ENCODE peak calls at places on chromosomes 11 and 22, in eight cellular contexts. One of them, this sample, is unnamed.

GRCh38 chr11:65556470-65557279 is 1.5 kb downstream of the LTBP3 start:
- DNase-seq in CD4-positive, alpha-beta T cell: no peak
- DNase-seq in GM06990: no peak
- DNase-seq in fibroblast of mammary gland: no peak
- DNase-seq in AG09309: no peak
- DNase-seq in body of pancreas: no peak
- DNase-seq in GM10248: no peak
- DNase-seq in WTC11: no peak
- DNase-seq in this sample: no peak

GRCh38 chr11:69449320-69450063 is 32.0 kb upstream of the LINC01488 start:
- DNase-seq in GM06990: no peak
- DNase-seq in AG09309: no peak
- DNase-seq in WTC11: no peak
- DNase-seq in CD4-positive, alpha-beta T cell: no peak
- DNase-seq in GM10248: no peak
- DNase-seq in body of pancreas: peak
- DNase-seq in fibroblast of mammary gland: no peak
- DNase-seq in this sample: no peak

GRCh38 chr22:24088796-24089195 is 77.7 kb downstream of the CABIN1 start:
- DNase-seq in fibroblast of mammary gland: no peak
- DNase-seq in AG09309: peak
- DNase-seq in GM06990: no peak
- DNase-seq in WTC11: no peak
- DNase-seq in CD4-positive, alpha-beta T cell: no peak
- DNase-seq in body of pancreas: no peak
- DNase-seq in GM10248: no peak
- DNase-seq in this sample: no peak

GRCh38 chr11:17578958-17579357 is 31.9 kb downstream of the OTOG start:
- DNase-seq in GM06990: no peak
- DNase-seq in WTC11: peak
- DNase-seq in body of pancreas: no peak
- DNase-seq in GM10248: no peak
- DNase-seq in AG09309: no peak
- DNase-seq in CD4-positive, alpha-beta T cell: no peak
- DNase-seq in fibroblast of mammary gland: no peak
- DNase-seq in this sample: no peak

GRCh38 chr11:73295259-73295995 is 12.6 kb upstream of the ARHGEF17 start:
- DNase-seq in CD4-positive, alpha-beta T cell: peak
- DNase-seq in AG09309: no peak
- DNase-seq in body of pancreas: peak
- DNase-seq in WTC11: peak
- DNase-seq in GM06990: no peak
- DNase-seq in fibroblast of mammary gland: peak
- DNase-seq in GM10248: peak
- DNase-seq in this sample: peak

GRCh38 chr11:62392944-62393628 is 25.7 kb upstream of the SCGB1A1 start:
- DNase-seq in AG09309: no peak
- DNase-seq in body of pancreas: no peak
- DNase-seq in fibroblast of mammary gland: no peak
- DNase-seq in CD4-positive, alpha-beta T cell: no peak
- DNase-seq in GM10248: peak
- DNase-seq in WTC11: no peak
- DNase-seq in GM06990: no peak
- DNase-seq in this sample: peak

GRCh38 chr11:78197816-78198215 is 9.1 kb downstream of the USP35 start:
- DNase-seq in GM10248: no peak
- DNase-seq in GM06990: no peak
- DNase-seq in WTC11: no peak
- DNase-seq in body of pancreas: no peak
- DNase-seq in CD4-positive, alpha-beta T cell: no peak
- DNase-seq in fibroblast of mammary gland: no peak
- DNase-seq in AG09309: no peak
- DNase-seq in this sample: no peak

GRCh38 chr22:33401291-33401690 is 343.1 kb upstream of the SYN3 start:
- DNase-seq in body of pancreas: no peak
- DNase-seq in WTC11: no peak
- DNase-seq in CD4-positive, alpha-beta T cell: no peak
- DNase-seq in GM10248: no peak
- DNase-seq in GM06990: no peak
- DNase-seq in fibroblast of mammary gland: peak
- DNase-seq in AG09309: no peak
- DNase-seq in this sample: no peak

GRCh38 chr11:132631956-132632355 is 900.3 kb downstream of the OPCML start:
- DNase-seq in AG09309: no peak
- DNase-seq in WTC11: no peak
- DNase-seq in fibroblast of mammary gland: no peak
- DNase-seq in body of pancreas: no peak
- DNase-seq in CD4-positive, alpha-beta T cell: no peak
- DNase-seq in GM10248: no peak
- DNase-seq in GM06990: no peak
- DNase-seq in this sample: no peak

GRCh38 chr11:13494051-13494450 is 1.7 kb downstream of the PTH start:
- DNase-seq in fibroblast of mammary gland: no peak
- DNase-seq in WTC11: no peak
- DNase-seq in body of pancreas: no peak
- DNase-seq in AG09309: no peak
- DNase-seq in GM10248: no peak
- DNase-seq in CD4-positive, alpha-beta T cell: no peak
- DNase-seq in GM06990: no peak
- DNase-seq in this sample: no peak

GRCh38 chr22:45200862-45201511 is 37.3 kb downstream of the NUP50 start:
- DNase-seq in CD4-positive, alpha-beta T cell: no peak
- DNase-seq in AG09309: no peak
- DNase-seq in fibroblast of mammary gland: peak
- DNase-seq in WTC11: no peak
- DNase-seq in body of pancreas: no peak
- DNase-seq in GM10248: no peak
- DNase-seq in GM06990: no peak
- DNase-seq in this sample: no peak

GRCh38 chr11:36583667-36584066 is 10.6 kb upstream of the IFTAP start:
- DNase-seq in WTC11: no peak
- DNase-seq in fibroblast of mammary gland: no peak
- DNase-seq in body of pancreas: no peak
- DNase-seq in GM06990: no peak
- DNase-seq in CD4-positive, alpha-beta T cell: no peak
- DNase-seq in GM10248: no peak
- DNase-seq in AG09309: no peak
- DNase-seq in this sample: no peak
- TF ChIP-seq CTCF in WTC11: no peak
- TF ChIP-seq CTCF in fibroblast of mammary gland: no peak
- TF ChIP-seq CTCF in body of pancreas: no peak
- TF ChIP-seq CTCF in GM06990: no peak
- TF ChIP-seq CTCF in CD4-positive, alpha-beta T cell: no peak
- TF ChIP-seq CTCF in GM10248: no peak
- TF ChIP-seq CTCF in AG09309: no peak
- TF ChIP-seq CTCF in this sample: no peak

DNA sequence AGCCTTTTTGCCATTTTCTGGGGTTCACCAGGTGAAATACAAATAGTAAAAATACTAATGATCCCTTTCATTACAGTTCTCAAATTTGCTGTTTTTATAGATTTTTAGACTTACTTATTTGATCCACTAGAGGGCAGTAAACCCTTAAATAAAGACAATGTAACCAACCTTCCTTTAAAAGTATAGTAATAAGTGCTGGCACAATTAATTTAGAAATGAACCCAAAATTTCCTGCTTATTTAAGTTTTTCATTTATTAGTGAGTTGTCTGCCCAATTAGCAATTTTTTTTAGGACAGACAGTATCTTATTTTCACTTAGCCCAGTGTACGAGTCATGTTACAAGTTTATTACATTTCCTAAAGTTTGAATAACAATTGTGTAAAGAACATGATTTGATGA is 4.7 kb downstream of the DDIAS start:
- DNase-seq in fibroblast of mammary gland: peak
- DNase-seq in WTC11: no peak
- DNase-seq in GM10248: no peak
- DNase-seq in CD4-positive, alpha-beta T cell: no peak
- DNase-seq in body of pancreas: no peak
- DNase-seq in GM06990: no peak
- DNase-seq in AG09309: peak
- DNase-seq in this sample: peak
- TF ChIP-seq CTCF in fibroblast of mammary gland: peak
- TF ChIP-seq CTCF in WTC11: peak
- TF ChIP-seq CTCF in GM10248: peak
- TF ChIP-seq CTCF in CD4-positive, alpha-beta T cell: peak
- TF ChIP-seq CTCF in body of pancreas: peak
- TF ChIP-seq CTCF in GM06990: peak
- TF ChIP-seq CTCF in AG09309: peak
- TF ChIP-seq CTCF in this sample: peak

GRCh38 chr11:693887-694562 is 997 bp downstream of the DEAF1 start:
- DNase-seq in GM06990: no peak
- DNase-seq in CD4-positive, alpha-beta T cell: no peak
- DNase-seq in WTC11: no peak
- DNase-seq in fibroblast of mammary gland: no peak
- DNase-seq in body of pancreas: peak
- DNase-seq in AG09309: no peak
- DNase-seq in GM10248: no peak
- DNase-seq in this sample: no peak
- TF ChIP-seq CTCF in GM06990: no peak
- TF ChIP-seq CTCF in CD4-positive, alpha-beta T cell: no peak
- TF ChIP-seq CTCF in WTC11: no peak
- TF ChIP-seq CTCF in fibroblast of mammary gland: no peak
- TF ChIP-seq CTCF in body of pancreas: no peak
- TF ChIP-seq CTCF in AG09309: no peak
- TF ChIP-seq CTCF in GM10248: no peak
- TF ChIP-seq CTCF in this sample: no peak

GRCh38 chr11:2813141-2813908 is 72.2 kb downstream of the CDKN1C start:
- DNase-seq in AG09309: no peak
- DNase-seq in CD4-positive, alpha-beta T cell: no peak
- DNase-seq in GM06990: no peak
- DNase-seq in body of pancreas: no peak
- DNase-seq in fibroblast of mammary gland: peak
- DNase-seq in GM10248: no peak
- DNase-seq in WTC11: no peak
- DNase-seq in this sample: no peak
- TF ChIP-seq CTCF in AG09309: no peak
- TF ChIP-seq CTCF in CD4-positive, alpha-beta T cell: no peak
- TF ChIP-seq CTCF in GM06990: no peak
- TF ChIP-seq CTCF in body of pancreas: no peak
- TF ChIP-seq CTCF in fibroblast of mammary gland: no peak
- TF ChIP-seq CTCF in GM10248: no peak
- TF ChIP-seq CTCF in WTC11: no peak
- TF ChIP-seq CTCF in this sample: no peak

GRCh38 chr11:36069576-36070214 is 125.8 kb downstream of the LDLRAD3 start:
- DNase-seq in CD4-positive, alpha-beta T cell: no peak
- DNase-seq in GM10248: no peak
- DNase-seq in body of pancreas: no peak
- DNase-seq in fibroblast of mammary gland: no peak
- DNase-seq in GM06990: peak
- DNase-seq in AG09309: no peak
- DNase-seq in WTC11: peak
- DNase-seq in this sample: no peak
- TF ChIP-seq CTCF in CD4-positive, alpha-beta T cell: no peak
- TF ChIP-seq CTCF in GM10248: no peak
- TF ChIP-seq CTCF in body of pancreas: no peak
- TF ChIP-seq CTCF in fibroblast of mammary gland: no peak
- TF ChIP-seq CTCF in GM06990: no peak
- TF ChIP-seq CTCF in AG09309: no peak
- TF ChIP-seq CTCF in WTC11: no peak
- TF ChIP-seq CTCF in this sample: peak

This sample was measured in GM13977.